ENCODE peak calls at places on chromosomes 4 and X, in ten cellular contexts. B, O, N, X, M, W, I, V, U and E are unnamed samples.

GRCh38 chr4:154332681-154333421 is 158.7 kb downstream of the DCHS2 start:
- DNase-seq in O (peak), I (peak), W (peak), B (peak), M (peak), N (peak), V (no peak), U (no peak), X (no peak), E (no peak)

GRCh38 chrX:102720237-102721168 is at the start of gene GPRASP3:
- DNase-seq in I (peak), B (peak), V (no peak), U (peak), X (peak), O (peak), W (peak), M (peak), N (no peak), E (no peak)

GRCh38 chrX:257681-258289 is 23.4 kb upstream of the PLCXD1 start:
- DNase-seq in X (peak), M (no peak), I (no peak), V (no peak), O (no peak), N (no peak), B (no peak), W (no peak), U (no peak), E (peak)

GRCh38 chr4:22339491-22339890 is 176.4 kb downstream of the ADGRA3 start:
- DNase-seq in U (no peak), O (no peak), X (no peak), B (no peak), I (no peak), M (no peak), V (no peak), W (no peak), N (no peak), E (no peak)

GRCh38 chrX:74446876-74447275 is 25.6 kb downstream of the SLC16A2 start:
- DNase-seq in W (no peak), M (no peak), I (no peak), O (no peak), N (no peak), U (no peak), X (no peak), B (no peak), V (peak), E (no peak)

GRCh38 chr4:151743128-151743854 is 17.5 kb downstream of the GATB start:
- DNase-seq in B (no peak), M (no peak), I (no peak), X (no peak), W (no peak), V (no peak), N (no peak), O (no peak), U (no peak), E (no peak)

GRCh38 chr4:152073738-152074137 is 312.9 kb upstream of the GATB start:
- DNase-seq in X (no peak), V (no peak), I (no peak), M (no peak), O (no peak), W (no peak), N (no peak), B (no peak), U (peak), E (no peak)

GRCh38 chrX:134601240-134601639 is 57.0 kb downstream of the PLAC1 start:
- DNase-seq in N (no peak), U (no peak), W (no peak), M (no peak), B (no peak), X (no peak), V (no peak), O (no peak), I (no peak), E (no peak)

GRCh38 chrX:44997282-44997813 is 124.4 kb downstream of the KDM6A start:
- DNase-seq in B (no peak), W (no peak), O (no peak), N (no peak), X (no peak), V (no peak), U (no peak), I (no peak), M (no peak), E (no peak)

GRCh38 chr4:169066934-169067333 is 56.9 kb upstream of the CBR4 start:
- DNase-seq in U (no peak), V (no peak), W (no peak), N (no peak), O (no peak), M (no peak), I (no peak), B (no peak), X (no peak), E (no peak)

GRCh38 chrX:142001934-142002333 is 98.2 kb downstream of the MAGEC1 start:
- DNase-seq in V (no peak), O (no peak), W (no peak), N (no peak), U (no peak), M (no peak), I (no peak), X (no peak), B (no peak), E (no peak)

GRCh38 chr4:656651-657337 is 17.3 kb downstream of the ATP5ME start:
- DNase-seq in O (peak), N (no peak), I (no peak), M (no peak), V (no peak), W (no peak), X (peak), U (no peak), B (no peak), E (peak)

GRCh38 chrX:35726176-35726575 is 72.0 kb upstream of the MAGEB16 start:
- DNase-seq in X (no peak), O (no peak), M (no peak), B (no peak), N (no peak), W (no peak), I (no peak), V (no peak), U (no peak), E (no peak)

GRCh38 chr4:8729408-8730149 is 137.0 kb downstream of the CPZ start:
- DNase-seq in W (no peak), M (no peak), N (peak), B (no peak), I (no peak), U (no peak), V (peak), X (no peak), O (peak), E (no peak)

GRCh38 chr4:113584407-113585150 is 177.0 kb downstream of the CAMK2D start:
- DNase-seq in X (no peak), V (no peak), O (no peak), I (no peak), N (peak), U (no peak), W (no peak), M (no peak), B (no peak), E (no peak)

GRCh38 chrX:138885886-138886285 is 174.4 kb upstream of the FGF13 start:
- DNase-seq in I (no peak), N (no peak), W (no peak), B (no peak), O (no peak), M (no peak), V (no peak), U (no peak), X (no peak), E (no peak)

GRCh38 chr4:67451464-67451863 is 93.8 kb downstream of the CENPC start:
- DNase-seq in V (no peak), O (no peak), X (no peak), U (no peak), N (no peak), W (no peak), B (no peak), I (no peak), M (no peak), E (no peak)

GRCh38 chr4:10417720-10418119 is 39.5 kb downstream of the ZNF518B start:
- DNase-seq in N (no peak), I (no peak), V (no peak), W (no peak), M (no peak), B (no peak), X (no peak), O (no peak), U (no peak), E (no peak)

GRCh38 chr4:48905363-48906015 is 1.1 kb downstream of the OCIAD2 start:
- DNase-seq in V (no peak), I (no peak), X (no peak), N (no peak), U (no peak), M (no peak), B (no peak), W (no peak), O (no peak), E (no peak)

GRCh38 chrX:8190341-8190830 is 19.3 kb upstream of the VCX2 start:
- DNase-seq in U (no peak), O (no peak), V (no peak), M (no peak), N (no peak), W (no peak), B (no peak), X (no peak), I (no peak), E (no peak)

GRCh38 chrX:124555036-124555595 is 208.8 kb downstream of the SH2D1A start:
- DNase-seq in M (no peak), B (no peak), U (no peak), N (no peak), O (no peak), I (no peak), X (no peak), W (no peak), V (no peak), E (peak)

GRCh38 chr4:102217775-102218174 is 127.5 kb downstream of the SLC39A8 start:
- DNase-seq in N (no peak), M (no peak), V (no peak), U (no peak), W (no peak), O (no peak), X (no peak), B (no peak), I (no peak), E (no peak)

GRCh38 chr4:89382439-89382838 is 74.8 kb upstream of the GPRIN3 start:
- DNase-seq in O (no peak), B (no peak), W (no peak), V (no peak), N (no peak), U (no peak), M (no peak), X (no peak), I (no peak), E (no peak)

GRCh38 chrX:132181364-132181763 is 37.9 kb downstream of the RAP2C start:
- DNase-seq in W (no peak), O (peak), M (no peak), X (no peak), N (no peak), U (no peak), B (peak), I (no peak), V (no peak), E (peak)

GRCh38 chr4:30956891-30957290 is 236.7 kb downstream of the PCDH7 start:
- DNase-seq in O (no peak), W (no peak), N (no peak), U (no peak), I (no peak), B (no peak), V (no peak), X (no peak), M (no peak), E (no peak)

GRCh38 chr4:9691221-9692065 is 90.0 kb upstream of the DRD5 start:
- DNase-seq in W (peak), I (peak), N (peak), U (peak), B (peak), O (peak), V (peak), M (peak), X (peak), E (peak)

GRCh38 chrX:14926471-14926870 is 53.2 kb downstream of the MOSPD2 start:
- DNase-seq in O (no peak), X (no peak), U (no peak), W (no peak), M (no peak), I (no peak), N (no peak), B (no peak), V (no peak), E (no peak)

GRCh38 chr4:34046580-34046979 is 2197.7 kb downstream of the ARAP2 start:
- DNase-seq in M (no peak), X (no peak), V (no peak), O (no peak), N (no peak), B (no peak), I (no peak), U (no peak), W (no peak), E (no peak)

GRCh38 chr4:7905461-7905915 is 34.2 kb downstream of the AFAP1 start:
- DNase-seq in U (no peak), X (no peak), O (no peak), M (no peak), B (no peak), N (no peak), V (no peak), W (peak), I (no peak), E (no peak)

GRCh38 chrX:154426916-154427792 is 1.3 kb upstream of the ATP6AP1 start:
- DNase-seq in U (no peak), W (no peak), I (no peak), M (no peak), O (no peak), N (no peak), V (no peak), B (no peak), X (no peak), E (no peak)

GRCh38 chrX:39758791-39759525 is 338.8 kb downstream of the BCOR start:
- DNase-seq in B (peak), N (no peak), W (no peak), X (no peak), U (no peak), M (no peak), I (no peak), O (no peak), V (no peak), E (no peak)

GRCh38 chr4:39698424-39699009 is 581 bp downstream of the UBE2K start:
- DNase-seq in I (peak), U (peak), N (peak), O (no peak), X (peak), W (peak), V (peak), B (peak), M (no peak), E (peak)

GRCh38 chr4:38534344-38534743 is 129.7 kb upstream of the KLF3 start:
- DNase-seq in B (no peak), O (no peak), V (no peak), M (no peak), X (no peak), N (no peak), U (no peak), I (no peak), W (no peak), E (no peak)

GRCh38 chr4:10186228-10187214 is 69.9 kb upstream of the WDR1 start:
- DNase-seq in O (no peak), I (no peak), M (no peak), V (no peak), W (no peak), N (no peak), X (no peak), U (no peak), B (no peak), E (no peak)

GRCh38 chr4:53688186-53688790 is 97.0 kb upstream of the LNX1 start:
- DNase-seq in N (no peak), U (no peak), V (no peak), M (no peak), O (no peak), X (no peak), I (no peak), B (no peak), W (no peak), E (no peak)

GRCh38 chr4:147825451-147826287 is 93.8 kb downstream of the ARHGAP10 start:
- DNase-seq in I (no peak), W (no peak), X (peak), V (no peak), U (no peak), N (no peak), B (peak), O (no peak), M (no peak), E (peak)
- H3K27ac ChIP-seq in I (no peak), W (peak), X (peak), V (peak), U (no peak), N (no peak), B (peak), O (peak), M (no peak), E (peak)

GRCh38 chrX:43679778-43680177 is 23.7 kb downstream of the MAOA start:
- DNase-seq in N (no peak), M (no peak), B (no peak), O (no peak), U (no peak), I (no peak), X (no peak), W (no peak), V (no peak), E (no peak)
- H3K27ac ChIP-seq in N (no peak), M (no peak), B (no peak), O (no peak), U (no peak), I (no peak), X (no peak), W (no peak), V (no peak), E (no peak)

GRCh38 chrX:88886908-88887307 is 139.9 kb downstream of the CPXCR1 start:
- DNase-seq in X (no peak), W (no peak), U (no peak), O (no peak), B (no peak), M (no peak), V (no peak), I (no peak), N (no peak), E (no peak)

GRCh38 chrX:88881536-88881935 is 134.5 kb downstream of the CPXCR1 start:
- DNase-seq in V (no peak), W (no peak), X (no peak), O (no peak), I (no peak), M (no peak), B (no peak), N (no peak), U (no peak), E (no peak)

DNA sequence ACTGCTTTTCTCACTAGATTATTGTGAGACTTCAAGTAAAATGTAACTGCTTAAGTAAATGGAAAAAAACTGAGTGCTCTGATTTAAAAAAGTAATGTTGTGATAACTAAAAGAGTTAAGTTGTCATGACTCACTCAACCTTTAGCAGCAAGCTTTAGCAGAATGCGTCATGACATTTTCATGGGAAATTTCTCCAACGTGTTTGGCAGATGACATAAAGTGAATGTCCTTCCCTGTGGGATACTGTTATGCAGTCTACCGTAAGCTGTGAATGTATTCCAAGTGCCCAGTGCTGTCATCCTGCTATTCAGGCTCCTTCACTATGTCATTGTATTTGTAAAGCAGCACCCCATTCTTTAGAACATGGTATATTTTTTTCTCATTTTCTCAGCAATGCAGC is 136.2 kb downstream of the CPXCR1 start:
- DNase-seq in O (no peak), U (no peak), N (no peak), V (no peak), I (no peak), X (no peak), W (no peak), M (no peak), B (no peak), E (no peak)
- H3K27ac ChIP-seq in O (no peak), U (no peak), N (no peak), V (no peak), I (no peak), X (no peak), W (no peak), M (no peak), B (no peak), E (no peak)

GRCh38 chrX:41119803-41120202 is 34.6 kb downstream of the USP9X start:
- DNase-seq in N (no peak), V (no peak), W (no peak), U (no peak), O (no peak), I (no peak), B (no peak), X (no peak), M (no peak), E (no peak)
- H3K27ac ChIP-seq in N (no peak), V (no peak), W (no peak), U (no peak), O (no peak), I (no peak), B (no peak), X (no peak), M (no peak), E (no peak)

DNA sequence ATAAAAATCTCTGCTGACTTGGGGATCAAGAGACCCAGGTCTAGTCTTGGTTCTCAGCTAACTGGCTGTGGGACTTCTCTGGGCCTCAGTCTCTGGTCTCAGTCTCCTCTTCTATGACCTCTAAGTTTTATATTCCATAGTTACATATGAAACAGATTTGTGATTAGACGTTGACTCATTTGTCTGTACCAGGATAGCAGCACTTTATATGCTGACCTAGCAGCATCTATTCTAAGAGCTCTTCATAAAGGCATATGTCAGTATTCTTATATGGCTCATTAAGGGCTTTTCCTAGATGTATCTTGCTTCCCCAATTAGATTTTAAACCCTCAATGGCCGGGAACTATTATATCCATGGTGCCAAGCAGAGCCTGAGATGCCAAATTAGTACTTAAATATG is 12.7 kb downstream of the GRPR start:
- DNase-seq in I (no peak), O (no peak), U (no peak), B (no peak), X (no peak), N (no peak), M (no peak), V (no peak), W (no peak), E (no peak)
- H3K27ac ChIP-seq in I (no peak), O (no peak), U (no peak), B (no peak), X (no peak), N (no peak), M (no peak), V (no peak), W (no peak), E (no peak)

DNA sequence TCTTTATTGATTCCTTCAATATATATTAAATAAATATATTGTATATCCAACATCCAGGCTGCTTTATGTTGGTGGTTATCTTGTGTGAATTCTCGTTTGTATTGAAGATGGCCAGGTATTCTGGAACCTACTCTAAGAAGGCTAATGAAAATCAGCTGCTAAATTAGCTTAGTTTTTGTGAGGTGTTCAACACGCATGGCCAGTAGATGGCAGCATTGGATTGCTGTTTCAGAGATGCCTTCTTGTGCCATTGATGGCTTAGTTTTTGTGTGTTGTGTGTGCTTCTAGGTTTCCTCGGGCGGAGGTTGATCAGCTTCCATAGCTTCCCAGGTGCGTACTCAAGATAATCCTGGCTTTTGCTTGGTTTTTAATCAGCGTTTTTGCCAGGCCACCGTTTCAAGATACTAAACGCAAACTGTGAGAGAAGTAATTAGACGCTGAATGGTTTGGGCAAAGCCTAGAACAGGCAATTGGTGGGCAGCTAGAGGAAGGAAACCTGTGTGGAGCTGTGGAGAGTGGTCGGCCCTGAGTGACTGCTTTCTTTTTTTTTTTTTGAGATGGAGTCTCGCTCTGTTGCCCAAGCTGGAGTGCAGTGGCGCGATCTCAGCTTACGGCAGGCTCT is 15.1 kb downstream of the NOCT start:
- DNase-seq in V (no peak), I (peak), W (peak), M (peak), X (no peak), O (no peak), N (peak), B (no peak), U (peak), E (no peak)
- H3K27ac ChIP-seq in V (no peak), I (no peak), W (no peak), M (no peak), X (no peak), O (no peak), N (no peak), B (no peak), U (no peak), E (no peak)

GRCh38 chr4:43607400-43607799 is 714.9 kb downstream of the GRXCR1 start:
- DNase-seq in V (no peak), N (no peak), U (no peak), B (no peak), W (no peak), O (no peak), M (no peak), I (no peak), X (no peak), E (no peak)
- H3K27ac ChIP-seq in V (no peak), N (no peak), U (no peak), B (no peak), W (no peak), O (no peak), M (no peak), I (no peak), X (no peak), E (no peak)

DNA sequence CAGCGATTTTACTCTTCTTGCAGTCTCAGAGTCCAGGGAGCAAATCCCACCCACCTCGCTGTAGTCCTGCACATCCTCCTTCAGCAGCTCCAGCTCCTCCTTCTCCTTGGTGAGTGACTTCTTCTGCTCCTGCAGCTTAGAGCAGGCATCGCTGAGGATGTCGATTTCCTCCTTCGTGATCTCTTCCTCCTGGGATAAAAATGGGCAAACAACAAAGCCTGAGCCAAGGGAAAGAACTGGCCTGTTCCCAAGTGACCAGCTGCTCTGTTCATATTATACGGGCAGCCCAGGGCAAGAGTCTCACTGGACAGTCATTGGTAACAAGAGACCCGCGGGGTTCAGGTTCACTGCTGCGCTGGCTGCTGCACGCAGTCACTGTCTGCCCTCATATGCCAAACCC is 26.2 kb downstream of the FGFR3 start:
- DNase-seq in I (no peak), W (no peak), V (no peak), N (no peak), B (no peak), X (no peak), O (no peak), M (no peak), U (no peak), E (peak)
- H3K27ac ChIP-seq in I (no peak), W (no peak), V (no peak), N (no peak), B (no peak), X (no peak), O (no peak), M (no peak), U (no peak), E (no peak)